ENCODE peak calls at places on chromosomes 3 and 15, in five cellular contexts. H is GOT3, M is heart right ventricle, G is A172, L is GDM1. R is an unnamed sample.

GRCh38 chr3:52001443-52001974 is 5.8 kb upstream of the RPL29 start:
- DNase-seq in H (peak; percentile 33), M (peak; percentile 76), G (peak; percentile 48), L (peak; percentile 69), R (peak; percentile 49)

GRCh38 chr3:183868804-183869203 is 15.9 kb downstream of the PARL start:
- DNase-seq in H (no peak), M (no peak), G (no peak), L (no peak), R (no peak)

GRCh38 chr15:71342658-71343057 is 227.4 kb downstream of the THSD4 start:
- DNase-seq in H (no peak), M (no peak), G (no peak), L (no peak), R (no peak)

GRCh38 chr3:159305017-159305416 is 503.2 kb downstream of the MFSD1 start:
- DNase-seq in H (no peak), M (no peak), G (no peak), L (no peak), R (no peak)

GRCh38 chr3:191065183-191065805 is 133.7 kb upstream of the OSTN start:
- DNase-seq in H (no peak), M (no peak), G (peak; percentile 14), L (no peak), R (no peak)

GRCh38 chr3:125214738-125215137 is 2.2 kb upstream of the SLC12A8 start:
- DNase-seq in H (no peak), M (no peak), G (peak; percentile 52), L (no peak), R (no peak)

GRCh38 chr15:97672586-97672985 is 287.9 kb upstream of the ARRDC4 start:
- DNase-seq in H (no peak), M (no peak), G (no peak), L (no peak), R (no peak)

GRCh38 chr15:84725001-84725491 is 9.1 kb upstream of the SEC11A start:
- DNase-seq in H (no peak), M (peak; percentile 48), G (peak; percentile 68), L (no peak), R (peak; percentile 30)

GRCh38 chr3:5036858-5037257 is 57.6 kb downstream of the BHLHE40 start:
- DNase-seq in H (no peak), M (no peak), G (no peak), L (no peak), R (no peak)

GRCh38 chr3:52065264-52065756 is 8.9 kb upstream of the DUSP7 start:
- DNase-seq in H (no peak), M (peak; percentile 62), G (no peak), L (no peak), R (no peak)

GRCh38 chr3:164467027-164467426 is 611.3 kb downstream of the SI start:
- DNase-seq in H (no peak), M (no peak), G (no peak), L (no peak), R (no peak)

GRCh38 chr15:52028431-52029093 is 9.5 kb downstream of the MAPK6 start:
- DNase-seq in H (no peak), M (no peak), G (no peak), L (no peak), R (no peak)

GRCh38 chr3:123390865-123391613 is 57.9 kb downstream of the ADCY5 start:
- DNase-seq in H (no peak), M (no peak), G (peak; percentile 13), L (no peak), R (no peak)

GRCh38 chr3:33687406-33688010 is 30.5 kb downstream of the CLASP2 start:
- DNase-seq in H (no peak), M (no peak), G (no peak), L (no peak), R (peak; percentile 3)

GRCh38 chr3:123262226-123262625 is 60.5 kb downstream of the SEC22A start:
- DNase-seq in H (no peak), M (no peak), G (no peak), L (no peak), R (no peak)

GRCh38 chr3:12796171-12797123 is at the start of gene CAND2:
- DNase-seq in H (no peak), M (peak; percentile 75), G (no peak), L (no peak), R (peak; percentile 47)

GRCh38 chr3:31692714-31693113 is 160.0 kb downstream of the STT3B start:
- DNase-seq in H (no peak), M (no peak), G (no peak), L (no peak), R (no peak)

GRCh38 chr3:11917051-11917450 is 70.4 kb upstream of the TAMM41 start:
- DNase-seq in H (no peak), M (no peak), G (no peak), L (no peak), R (no peak)

GRCh38 chr3:36792342-36792741 is 28.0 kb upstream of the DCLK3 start:
- DNase-seq in H (no peak), M (no peak), G (peak; percentile 22), L (peak; percentile 1), R (no peak)

GRCh38 chr3:6142707-6143106 is 718.2 kb upstream of the GRM7 start:
- DNase-seq in H (no peak), M (no peak), G (no peak), L (no peak), R (no peak)

GRCh38 chr15:85689729-85690128 is 105.0 kb downstream of the KLHL25 start:
- DNase-seq in H (no peak), M (peak; percentile 60), G (no peak), L (peak; percentile 84), R (no peak)

R was measured in MG63.